ENCODE peak calls at places on chromosomes 7 and 10, in eight cellular contexts. H is small intestine, V is WERI-Rb-1, I is upper lobe of right lung, C is A673, U is neuronal stem cell, S is heart left ventricle, F is dorsolateral prefrontal cortex. O is an unnamed sample.

GRCh38 chr7:70738080-70738479 is 393.9 kb upstream of the GALNT17 start:
- DNase-seq in H (peak), V (no peak), I (no peak), C (no peak), U (no peak), S (no peak), F (no peak), O (no peak)

GRCh38 chr10:122034149-122034756 is 45.3 kb downstream of the TACC2 start:
- DNase-seq in H (peak), V (no peak), I (peak), C (peak), U (no peak), S (no peak), F (no peak), O (no peak)

GRCh38 chr10:89625041-89625765 is 19.8 kb downstream of the PANK1 start:
- DNase-seq in H (no peak), V (no peak), I (no peak), C (peak), U (no peak), S (no peak), F (no peak), O (no peak)

GRCh38 chr10:86364551-86365345 is 1.8 kb downstream of the GRID1 start:
- DNase-seq in H (no peak), V (peak), I (peak), C (no peak), U (no peak), S (no peak), F (no peak), O (no peak)

GRCh38 chr7:112173214-112173905 is 32.8 kb downstream of the DOCK4 start:
- DNase-seq in H (no peak), V (peak), I (no peak), C (peak), U (no peak), S (no peak), F (no peak), O (no peak)

GRCh38 chr7:115682507-115682906 is 348.1 kb downstream of the TFEC start:
- DNase-seq in H (peak), V (no peak), I (no peak), C (no peak), U (no peak), S (no peak), F (no peak), O (no peak)

GRCh38 chr10:88115968-88116367 is 252.5 kb downstream of the PTEN start:
- DNase-seq in H (no peak), V (no peak), I (no peak), C (no peak), U (no peak), S (no peak), F (no peak), O (no peak)

GRCh38 chr7:67401492-67401891 is 404.9 kb downstream of the TYW1 start:
- DNase-seq in H (no peak), V (no peak), I (no peak), C (no peak), U (no peak), S (no peak), F (no peak), O (no peak)

GRCh38 chr10:126199221-126199998 is 188.9 kb downstream of the ADAM12 start:
- DNase-seq in H (no peak), V (no peak), I (no peak), C (no peak), U (no peak), S (no peak), F (no peak), O (no peak)

GRCh38 chr7:144022169-144022568 is 22.0 kb downstream of the OR6B1 start:
- DNase-seq in H (no peak), V (no peak), I (no peak), C (no peak), U (no peak), S (no peak), F (no peak), O (no peak)

GRCh38 chr10:110312206-110312605 is 7.5 kb upstream of the SMNDC1 start:
- DNase-seq in H (no peak), V (no peak), I (no peak), C (no peak), U (no peak), S (no peak), F (no peak), O (no peak)

GRCh38 chr7:15801041-15801440 is 114.6 kb upstream of the MEOX2 start:
- DNase-seq in H (no peak), V (no peak), I (no peak), C (peak), U (no peak), S (no peak), F (no peak), O (no peak)

GRCh38 chr10:46286991-46287693 is at the start of gene ANTXRL:
- DNase-seq in H (no peak), V (no peak), I (peak), C (no peak), U (no peak), S (no peak), F (no peak), O (no peak)

GRCh38 chr7:128265906-128266300 is 24.8 kb downstream of the LEP start:
- DNase-seq in H (no peak), V (no peak), I (peak), C (no peak), U (no peak), S (no peak), F (no peak), O (no peak)

GRCh38 chr10:96501985-96502384 is 11.7 kb downstream of the TLL2 start:
- DNase-seq in H (no peak), V (no peak), I (no peak), C (no peak), U (no peak), S (no peak), F (no peak), O (no peak)

DNA sequence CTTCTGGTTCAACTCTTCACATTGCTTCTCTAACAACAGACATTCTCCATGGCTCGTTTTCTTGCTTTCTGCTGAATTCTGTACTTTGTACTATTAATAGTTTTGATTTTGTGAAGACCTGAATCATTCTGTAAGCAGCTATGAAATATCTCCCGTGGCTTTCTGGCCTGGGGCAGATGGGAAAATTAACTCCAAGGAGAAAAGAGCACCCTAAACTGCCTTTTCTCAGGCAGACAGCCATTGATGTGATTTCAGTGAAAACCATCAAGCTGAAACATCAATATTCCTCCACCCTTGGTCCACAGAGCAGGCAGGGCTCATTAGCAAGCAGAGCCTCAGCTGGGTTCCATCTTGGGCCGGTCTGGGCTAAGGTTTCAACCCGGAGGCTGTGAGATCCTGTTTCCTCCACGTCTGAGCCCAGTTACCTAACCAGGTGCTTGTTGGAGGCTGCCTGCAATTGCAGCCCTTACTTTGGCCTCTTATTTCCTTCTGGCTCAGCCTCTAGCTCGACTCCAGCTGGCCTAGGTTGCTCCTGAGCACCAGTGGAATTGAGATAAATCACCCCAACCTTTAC is 21.1 kb upstream of the EZH2 start:
- DNase-seq in H (no peak), V (no peak), I (no peak), C (no peak), U (no peak), S (no peak), F (no peak), O (no peak)
- H3K27ac ChIP-seq in H (no peak), V (peak), I (no peak), C (no peak), U (no peak), S (no peak), F (no peak), O (no peak)

DNA sequence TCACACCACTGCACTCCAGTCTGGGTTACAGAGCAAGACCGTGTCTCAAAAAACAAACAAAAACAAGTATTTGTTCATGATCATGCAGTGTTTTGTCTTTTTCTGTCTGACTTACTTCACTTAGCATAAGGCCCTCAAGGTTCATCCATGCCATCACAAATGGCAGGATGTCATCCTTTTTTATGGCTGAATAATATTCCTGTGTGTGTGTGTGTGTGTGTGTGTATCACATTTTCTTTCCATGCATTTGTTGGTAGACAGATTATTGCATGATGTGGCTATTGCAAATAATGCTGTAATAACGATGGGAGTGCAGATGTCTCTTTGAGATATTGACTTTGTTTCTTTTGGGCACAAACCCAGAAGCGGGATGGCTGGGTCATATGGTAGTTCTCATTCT is 14.3 kb upstream of the MNX1 start:
- DNase-seq in H (no peak), V (no peak), I (no peak), C (no peak), U (no peak), S (no peak), F (no peak), O (no peak)
- H3K27ac ChIP-seq in H (no peak), V (no peak), I (no peak), C (no peak), U (no peak), S (no peak), F (no peak), O (no peak)

DNA sequence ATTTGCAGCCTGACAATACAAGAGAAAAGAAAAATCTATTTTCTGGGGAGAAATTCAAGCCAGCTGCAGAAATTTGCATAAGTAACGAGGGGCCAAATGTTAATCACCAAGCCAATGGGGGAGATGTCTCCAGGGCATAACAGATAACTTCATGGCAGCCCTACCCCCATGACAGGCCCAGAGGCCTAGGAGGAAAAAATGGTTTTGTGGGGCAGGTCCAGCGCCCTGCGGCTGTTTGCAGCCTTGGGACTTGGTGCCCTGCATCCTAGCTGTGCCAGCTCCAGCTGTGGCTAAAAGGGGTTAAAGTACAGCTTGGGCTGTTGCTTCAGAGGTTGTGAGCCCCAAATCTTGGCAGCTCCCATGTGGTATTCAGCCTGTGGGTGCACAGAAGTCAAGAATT is 54.3 kb downstream of the VIM start:
- DNase-seq in H (no peak), V (no peak), I (no peak), C (no peak), U (no peak), S (no peak), F (no peak), O (no peak)
- H3K27ac ChIP-seq in H (no peak), V (no peak), I (no peak), C (no peak), U (no peak), S (no peak), F (no peak), O (no peak)

DNA sequence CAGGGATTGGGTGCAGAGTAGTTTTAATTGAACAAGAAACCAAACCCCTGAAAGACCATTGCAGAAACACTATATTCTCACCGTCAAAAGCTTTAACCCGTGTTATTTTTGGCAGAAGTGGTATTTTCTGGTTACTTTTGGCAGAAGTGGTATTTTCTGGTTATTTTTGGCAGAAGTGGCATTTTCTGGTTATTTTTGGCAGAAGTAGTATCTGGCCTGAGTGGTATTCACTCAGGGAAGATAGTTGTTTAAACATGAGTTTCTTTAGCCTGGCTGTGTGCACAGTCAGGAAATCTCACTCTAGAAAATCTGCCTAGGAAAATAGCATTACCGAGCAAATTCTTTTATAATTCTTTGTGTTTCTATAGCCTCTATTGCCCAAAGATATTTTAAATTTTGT is 322.7 kb downstream of the GFRA1 start:
- DNase-seq in H (no peak), V (no peak), I (no peak), C (no peak), U (no peak), S (no peak), F (no peak), O (no peak)
- H3K27ac ChIP-seq in H (no peak), V (no peak), I (no peak), C (no peak), U (no peak), S (no peak), F (no peak), O (no peak)

GRCh38 chr7:45435846-45436245 is 138.3 kb upstream of the ADCY1 start:
- DNase-seq in H (no peak), V (no peak), I (no peak), C (no peak), U (no peak), S (no peak), F (no peak), O (no peak)
- H3K27ac ChIP-seq in H (no peak), V (no peak), I (no peak), C (no peak), U (no peak), S (no peak), F (no peak), O (no peak)

GRCh38 chr7:37832194-37832593 is 16.2 kb upstream of the NME8 start:
- DNase-seq in H (peak), V (no peak), I (peak), C (peak), U (no peak), S (peak), F (peak), O (peak)
- H3K27ac ChIP-seq in H (no peak), V (no peak), I (no peak), C (no peak), U (no peak), S (no peak), F (peak), O (no peak)

GRCh38 chr7:28483112-28483511 is 70.8 kb downstream of the CREB5 start:
- DNase-seq in H (no peak), V (no peak), I (no peak), C (no peak), U (peak), S (no peak), F (no peak), O (no peak)
- H3K27ac ChIP-seq in H (no peak), V (no peak), I (no peak), C (no peak), U (no peak), S (no peak), F (no peak), O (no peak)